ENCODE peak calls at places on chromosomes 11 and 22, in six cellular contexts. Z is vagina, P is adrenal gland, S is IMR-90, B is A549, G is NB4. J is an unnamed sample.

GRCh38 chr11:44960200-44960845 is 9.6 kb upstream of the TP53I11 start:
- DNase-seq in S (no peak), B (no peak), Z (no peak), G (peak; percentile 47), P (no peak), J (no peak)

GRCh38 chr22:37228106-37229011 is 15.7 kb downstream of the RAC2 start:
- DNase-seq in B (no peak), S (peak; percentile 27), Z (no peak), P (no peak), G (no peak), J (no peak)

GRCh38 chr11:3170756-3171670 is 5.9 kb upstream of the OSBPL5 start:
- DNase-seq in P (no peak), S (no peak), B (no peak), Z (no peak), G (no peak), J (no peak)

GRCh38 chr22:38298312-38299000 is 18.8 kb downstream of the CSNK1E start:
- DNase-seq in S (peak; percentile 88), G (peak; percentile 42), Z (no peak), P (peak; percentile 83), B (no peak), J (peak; percentile 16)

GRCh38 chr22:41382610-41383009 is 868 bp downstream of the TEF start:
- DNase-seq in S (no peak), G (no peak), P (peak; percentile 55), B (no peak), Z (no peak), J (no peak)

GRCh38 chr11:18785416-18785815 is 6.2 kb downstream of the PTPN5 start:
- DNase-seq in G (no peak), P (no peak), B (no peak), S (no peak), Z (no peak), J (no peak)

GRCh38 chr11:6825333-6825744 is 20.1 kb upstream of the OR10A5 start:
- DNase-seq in S (no peak), Z (no peak), B (no peak), P (no peak), G (peak; percentile 33), J (no peak)

GRCh38 chr11:124586247-124586860 is 16.6 kb downstream of the OR8A1 start:
- DNase-seq in G (peak; percentile 61), B (peak; percentile 50), S (peak; percentile 66), Z (no peak), P (peak; percentile 36), J (peak; percentile 56)

GRCh38 chr11:121700968-121701367 is 248.2 kb upstream of the SORL1-AS1 start:
- DNase-seq in P (no peak), Z (no peak), B (no peak), G (no peak), S (no peak), J (no peak)

GRCh38 chr22:30312053-30312452 is 14.7 kb downstream of the TBC1D10A start:
- DNase-seq in B (no peak), Z (no peak), S (peak; percentile 83), G (no peak), P (peak; percentile 76), J (peak; percentile 46)

GRCh38 chr11:1933416-1934325 is 13.5 kb upstream of the MRPL23 start:
- DNase-seq in P (no peak), S (no peak), B (no peak), G (no peak), Z (no peak), J (no peak)

GRCh38 chr11:27699926-27700350 is 317 bp downstream of the BDNF start:
- DNase-seq in P (peak; percentile 11), S (no peak), G (no peak), B (no peak), Z (no peak), J (no peak)

GRCh38 chr22:27585141-27585540 is 216.4 kb downstream of the MN1 start:
- DNase-seq in S (no peak), B (no peak), Z (no peak), P (no peak), G (no peak), J (no peak)

GRCh38 chr11:69636512-69636866 is 4.5 kb upstream of the CCND1 start:
- DNase-seq in Z (no peak), S (peak; percentile 90), B (peak; percentile 90), G (no peak), P (peak; percentile 80), J (no peak)

GRCh38 chr11:120645639-120646038 is 134.1 kb downstream of the GRIK4 start:
- DNase-seq in Z (no peak), G (no peak), B (no peak), P (no peak), S (no peak), J (no peak)

GRCh38 chr22:23376256-23376655 is 195.9 kb downstream of the BCR start:
- DNase-seq in Z (no peak), G (peak; percentile 61), P (no peak), S (no peak), B (peak; percentile 41), J (peak; percentile 33)

GRCh38 chr11:70511345-70511744 is 113.0 kb downstream of the CTTN start:
- DNase-seq in Z (no peak), B (no peak), G (no peak), P (no peak), S (no peak), J (no peak)

GRCh38 chr11:61392991-61393595 is 706 bp downstream of the TMEM216 start:
- DNase-seq in P (no peak), Z (no peak), S (peak; percentile 34), B (peak; percentile 28), G (peak; percentile 69), J (peak; percentile 57)

DNA sequence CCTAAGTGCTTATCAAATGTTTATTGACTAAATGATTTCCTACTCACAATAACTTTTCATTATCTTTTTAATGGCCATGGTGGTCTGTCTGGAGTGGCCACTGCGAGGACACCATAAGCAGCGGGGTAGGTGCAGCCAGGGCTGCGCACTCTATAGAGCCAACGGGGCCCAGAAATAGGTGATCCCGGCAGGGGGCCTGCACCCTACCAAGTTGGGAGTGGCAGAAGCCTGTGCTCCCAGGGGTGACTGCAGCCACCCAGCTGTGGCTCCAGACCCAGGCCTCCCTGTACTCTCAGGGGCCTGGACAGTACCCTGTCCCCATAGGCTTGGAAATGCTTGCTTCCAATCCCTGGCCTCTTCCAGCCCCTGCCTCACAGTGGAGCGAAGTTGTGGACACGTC is 426.4 kb upstream of the FAT3 start:
- DNase-seq in B (no peak), S (no peak), Z (no peak), G (no peak), P (no peak), J (no peak)
- TF ChIP-seq POLR2A in B (no peak), S (no peak), Z (no peak), G (no peak), P (no peak), J (no peak)

GRCh38 chr11:862704-863388 is 20.2 kb downstream of the TSPAN4 start:
- DNase-seq in B (no peak), P (no peak), S (no peak), Z (no peak), G (peak; percentile 62), J (no peak)

GRCh38 chr11:862028-862703 is 19.5 kb downstream of the TSPAN4 start:
- DNase-seq in P (no peak), S (no peak), Z (no peak), B (no peak), G (no peak), J (peak; percentile 90)

GRCh38 chr11:859394-860131 is 16.9 kb downstream of the TSPAN4 start:
- DNase-seq in B (peak; percentile 70), P (peak; percentile 76), Z (no peak), S (peak; percentile 85), G (no peak), J (peak; percentile 90)

GRCh38 chr11:860238-861104 is 17.8 kb downstream of the TSPAN4 start:
- DNase-seq in B (no peak), Z (no peak), G (no peak), S (no peak), P (no peak), J (peak; percentile 43)

DNA sequence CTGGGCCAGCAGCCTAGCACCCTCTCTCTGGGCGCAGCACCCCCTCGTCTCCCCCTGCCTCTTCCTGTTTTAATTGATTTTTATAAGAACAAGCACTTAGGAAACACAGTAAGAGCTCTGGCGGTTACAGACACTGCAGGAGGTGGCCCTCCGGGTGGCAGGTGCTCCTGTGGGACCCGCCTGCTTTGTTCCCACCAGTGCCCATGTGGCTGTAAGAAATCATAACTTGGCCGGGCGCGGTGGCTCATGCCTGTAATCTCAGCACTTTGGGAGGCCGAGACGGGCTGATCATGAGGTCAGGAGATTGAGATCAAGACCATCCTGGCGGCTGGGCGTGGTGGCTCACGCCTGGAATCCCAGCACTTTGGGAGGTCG is 18.4 kb downstream of the TSPAN4 start:
- DNase-seq in Z (no peak), S (no peak), B (no peak), P (no peak), G (peak; percentile 66), J (no peak)
- TF ChIP-seq POLR2A in Z (no peak), S (no peak), B (no peak), P (no peak), G (no peak), J (no peak)

DNA sequence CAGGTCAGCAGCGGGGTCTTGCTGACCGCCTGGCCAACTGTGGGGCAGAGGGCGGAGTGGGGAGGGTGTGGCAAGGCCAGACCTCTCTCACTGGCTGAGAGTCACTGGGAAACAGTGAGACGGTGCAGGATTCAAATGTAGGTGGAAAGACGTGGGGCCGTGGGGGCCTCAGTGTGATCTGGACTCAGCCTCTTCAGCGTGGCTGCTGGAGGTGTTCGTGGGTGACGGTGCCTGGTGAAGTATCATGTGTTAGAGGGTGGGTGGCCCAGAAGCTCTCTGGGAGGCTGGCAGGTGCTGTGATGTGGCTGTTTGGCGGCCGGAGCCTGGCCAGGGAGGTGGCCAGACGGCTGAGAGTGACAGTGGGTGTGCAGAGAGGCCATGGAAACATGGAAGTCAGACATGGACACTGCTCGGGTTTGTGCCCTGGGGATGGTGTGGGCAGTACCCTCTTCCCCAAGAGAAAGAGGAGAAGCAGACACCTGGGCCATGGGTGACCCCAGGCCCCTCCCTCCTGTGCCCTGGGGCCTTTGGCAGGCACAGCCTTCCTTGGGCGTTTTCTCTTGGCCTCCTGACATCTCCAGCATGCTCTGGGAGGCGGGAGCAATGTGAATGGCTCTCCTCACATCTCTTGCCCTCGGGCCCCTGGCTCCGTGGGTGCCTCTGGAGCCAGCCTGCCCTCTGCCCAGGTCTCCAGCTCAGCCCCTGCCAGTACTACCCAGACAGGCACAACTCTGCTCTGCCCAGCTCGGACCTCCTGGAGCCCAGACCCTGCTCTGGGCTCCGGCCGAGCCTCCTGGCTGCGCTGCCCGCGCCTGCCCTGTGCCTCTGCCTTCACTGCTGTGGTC is 10.1 kb upstream of the ACR start:
- DNase-seq in G (no peak), S (no peak), P (no peak), Z (no peak), B (no peak), J (no peak)
- TF ChIP-seq POLR2A in G (no peak), S (no peak), P (no peak), Z (no peak), B (no peak), J (no peak)

GRCh38 chr11:65418431-65418680 is 4.2 kb upstream of the NEAT1 start:
- DNase-seq in S (no peak), G (no peak), P (no peak), B (no peak), Z (no peak), J (peak; percentile 73)
- TF ChIP-seq POLR2A in S (no peak), G (no peak), P (no peak), B (peak; percentile 73), Z (peak; percentile 29), J (no peak)

DNA sequence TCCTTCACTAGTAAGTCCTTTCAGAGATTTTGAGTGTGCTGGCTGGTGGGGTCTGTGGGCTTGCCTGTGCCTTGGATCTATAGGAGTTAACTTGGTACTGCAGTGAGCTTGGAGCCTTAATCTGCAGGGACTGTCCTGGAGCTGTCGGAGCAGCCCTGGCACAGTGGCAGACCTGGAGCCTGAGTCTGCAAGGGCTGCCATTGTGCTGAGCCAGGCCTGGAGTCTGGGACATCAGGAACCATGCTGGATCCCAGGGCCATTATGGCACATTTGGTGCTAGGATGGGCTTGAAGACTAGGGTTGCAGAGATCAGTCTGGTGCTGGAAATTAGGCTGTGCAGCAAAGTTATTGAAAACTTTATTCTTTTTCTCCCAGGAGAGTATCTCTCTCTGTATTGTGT is 665.4 kb downstream of the METTL15 start:
- DNase-seq in Z (no peak), B (no peak), S (no peak), G (no peak), P (no peak), J (no peak)
- TF ChIP-seq POLR2A in Z (no peak), B (no peak), S (no peak), G (no peak), P (no peak), J (no peak)